ENCODE peak calls at places on chromosomes 11 and 22, in five cellular contexts. S is sigmoid colon, W is stomach, N is neural progenitor cell, Y is gastrocnemius medialis. P is an unnamed sample.

GRCh38 chr11:105520706-105521345 is 89.0 kb upstream of the GRIA4 start:
- DNase-seq in S (no peak), W (no peak), N (no peak), Y (no peak), P (peak)

GRCh38 chr22:29313126-29314071 is 2.1 kb downstream of the RASL10A start:
- DNase-seq in S (peak), W (no peak), N (peak), Y (peak), P (no peak)

GRCh38 chr11:100831929-100832480 is 144.9 kb downstream of the ARHGAP42 start:
- DNase-seq in S (no peak), W (no peak), N (no peak), Y (peak), P (no peak)

GRCh38 chr11:130689222-130689908 is 226.9 kb downstream of the SNX19 start:
- DNase-seq in S (no peak), W (no peak), N (no peak), Y (no peak), P (peak)

GRCh38 chr11:70503878-70504240 is 105.5 kb downstream of the CTTN start:
- DNase-seq in S (peak), W (no peak), N (no peak), Y (no peak), P (no peak)

GRCh38 chr11:115792903-115793302 is 288.7 kb upstream of the CADM1 start:
- DNase-seq in S (no peak), W (no peak), N (no peak), Y (no peak), P (no peak)

GRCh38 chr11:279040-279965 is 1.1 kb downstream of the NLRP6 start:
- DNase-seq in S (peak), W (no peak), N (no peak), Y (no peak), P (no peak)

GRCh38 chr11:46296520-46297448 is 19.3 kb downstream of the CREB3L1 start:
- DNase-seq in S (peak), W (no peak), N (peak), Y (no peak), P (peak)

GRCh38 chr11:79045018-79045787 is 395.6 kb downstream of the TENM4 start:
- DNase-seq in S (no peak), W (no peak), N (peak), Y (no peak), P (no peak)

GRCh38 chr11:112570335-112570734 is 309.7 kb upstream of the PLET1 start:
- DNase-seq in S (no peak), W (no peak), N (no peak), Y (no peak), P (no peak)

GRCh38 chr11:134230339-134230738 is 5.9 kb downstream of the VPS26B start:
- DNase-seq in S (no peak), W (no peak), N (no peak), Y (no peak), P (no peak)

GRCh38 chr22:32776397-32776796 is 25.1 kb upstream of the TIMP3 start:
- DNase-seq in S (no peak), W (no peak), N (no peak), Y (no peak), P (no peak)

GRCh38 chr11:8834379-8834778 is 76.6 kb upstream of the AKIP1 start:
- DNase-seq in S (no peak), W (no peak), N (no peak), Y (no peak), P (peak)

GRCh38 chr22:26800858-26801257 is 143.5 kb downstream of the MIAT start:
- DNase-seq in S (no peak), W (no peak), N (peak), Y (no peak), P (peak)

GRCh38 chr11:13137778-13138400 is 128.8 kb downstream of the RASSF10 start:
- DNase-seq in S (no peak), W (no peak), N (no peak), Y (no peak), P (no peak)

GRCh38 chr11:125153837-125154236 is 10.7 kb upstream of the PKNOX2 start:
- DNase-seq in S (no peak), W (no peak), N (no peak), Y (no peak), P (no peak)

GRCh38 chr22:41565403-41566054 is 4.7 kb downstream of the CSDC2 start:
- DNase-seq in S (peak), W (no peak), N (no peak), Y (peak), P (no peak)

GRCh38 chr11:32893947-32894827 is 1.6 kb downstream of the QSER1 start:
- DNase-seq in S (no peak), W (no peak), N (peak), Y (no peak), P (peak)

GRCh38 chr11:123407124-123407995 is 22.7 kb upstream of the GRAMD1B start:
- DNase-seq in S (no peak), W (peak), N (peak), Y (peak), P (peak)

GRCh38 chr11:72821920-72822799 is 7.9 kb downstream of the ATG16L2 start:
- DNase-seq in S (peak), W (peak), N (peak), Y (peak), P (peak)
- TF ChIP-seq CTCF in S (peak), W (no peak), N (peak), Y (no peak), P (peak)

DNA sequence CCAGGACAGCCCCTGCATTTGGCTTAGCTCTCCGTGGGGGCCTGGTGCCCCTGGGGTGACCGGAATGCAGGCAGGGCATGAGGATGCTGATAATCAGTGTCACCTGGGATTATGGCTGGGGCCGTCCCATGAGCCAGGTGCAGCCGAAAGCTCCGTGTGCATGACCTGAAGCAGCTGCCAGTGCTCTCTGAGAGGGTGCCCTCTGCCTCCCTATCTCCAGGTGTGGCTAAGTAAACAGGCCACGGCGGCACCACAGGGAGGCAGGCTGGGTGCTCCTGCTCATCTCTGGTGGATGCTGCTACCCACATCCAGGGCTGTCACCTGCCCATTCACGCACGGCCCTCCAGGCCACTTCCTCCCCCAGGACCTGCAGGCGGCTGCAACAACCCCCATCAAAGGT is 29.8 kb downstream of the DUSP8 start:
- DNase-seq in S (no peak), W (no peak), N (no peak), Y (no peak), P (no peak)
- H3K27ac ChIP-seq in S (no peak), W (no peak), N (no peak), Y (no peak), P (no peak)

DNA sequence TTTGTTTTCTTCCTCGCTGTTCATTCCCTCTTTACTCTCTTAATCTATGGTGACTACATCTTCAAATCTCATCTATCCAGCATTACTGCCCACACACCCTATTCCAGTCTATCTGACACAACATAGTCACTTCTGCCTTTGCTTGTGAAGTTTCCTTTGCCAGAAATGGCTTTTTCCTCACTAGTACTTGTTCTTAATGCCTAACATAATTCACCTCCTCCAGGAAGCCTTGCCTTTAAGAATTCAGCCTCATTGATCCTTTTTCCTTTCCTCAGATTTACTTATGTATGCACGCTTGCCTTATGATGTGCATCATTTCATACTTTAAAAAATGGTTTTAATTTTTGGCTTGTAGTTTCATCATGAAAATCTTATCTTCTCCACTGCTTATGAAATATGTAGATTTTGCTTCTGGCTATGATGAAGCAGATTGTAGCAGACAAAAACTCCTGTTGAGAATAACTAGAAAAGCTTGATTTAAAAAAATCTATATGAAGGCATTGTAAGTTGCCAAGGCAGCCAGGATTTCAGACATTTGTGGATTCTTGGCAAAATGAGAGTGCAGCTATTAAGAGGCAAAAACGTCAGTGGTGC is 31.7 kb downstream of the RNF169 start:
- DNase-seq in S (no peak), W (no peak), N (no peak), Y (no peak), P (peak)
- H3K4me3 ChIP-seq in S (no peak), W (no peak), N (no peak), Y (no peak), P (no peak)

GRCh38 chr11:67033661-67034166 is 10.8 kb downstream of the SYT12 start:
- DNase-seq in S (no peak), W (no peak), N (no peak), Y (no peak), P (no peak)

GRCh38 chr11:67034350-67034749 is 11.4 kb downstream of the SYT12 start:
- DNase-seq in S (no peak), W (no peak), N (no peak), Y (no peak), P (no peak)

GRCh38 chr11:67031791-67032561 is 9.0 kb downstream of the SYT12 start:
- DNase-seq in S (no peak), W (no peak), N (no peak), Y (no peak), P (no peak)

GRCh38 chr11:67030976-67031375 is 8.0 kb downstream of the SYT12 start:
- DNase-seq in S (no peak), W (no peak), N (no peak), Y (no peak), P (no peak)

DNA sequence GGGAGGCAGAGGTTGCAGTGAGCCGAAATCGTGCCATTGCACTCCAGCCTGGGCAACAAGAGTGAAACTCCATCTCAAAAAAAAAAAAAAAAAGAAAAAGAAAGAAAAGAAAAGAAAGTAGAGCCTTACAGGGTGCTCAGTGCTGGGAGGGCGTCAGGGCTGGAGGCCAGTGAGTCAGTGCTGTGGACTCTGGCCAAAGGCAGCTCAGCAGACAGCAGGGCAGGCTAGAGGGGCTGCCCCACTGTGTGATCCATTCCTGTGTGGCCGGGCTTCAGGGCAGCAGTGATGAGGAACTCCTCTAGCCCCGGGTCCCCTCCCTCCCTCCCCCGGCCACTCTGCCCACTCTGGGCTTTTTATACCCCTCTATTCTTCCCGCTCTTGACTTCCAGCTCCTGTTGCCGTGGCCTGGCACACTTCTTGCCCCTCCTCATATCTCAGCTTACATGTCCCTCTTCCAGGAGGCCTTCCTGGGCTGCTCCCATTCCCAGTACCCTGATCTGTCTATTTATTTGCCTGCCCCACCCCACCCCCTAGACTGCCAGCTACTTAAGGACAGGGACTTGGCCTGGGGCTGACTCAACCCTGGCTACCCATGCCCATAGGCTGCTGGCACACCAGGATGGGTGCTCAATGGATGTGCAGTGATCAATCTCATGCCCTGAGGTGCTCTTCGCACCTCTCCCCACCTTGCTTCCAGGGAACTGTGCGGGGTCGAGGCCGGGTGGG is 10.1 kb downstream of the SYT12 start:
- DNase-seq in S (no peak), W (no peak), N (no peak), Y (no peak), P (peak)
- TF ChIP-seq CTCF in S (no peak), W (no peak), N (no peak), Y (no peak), P (no peak)

DNA sequence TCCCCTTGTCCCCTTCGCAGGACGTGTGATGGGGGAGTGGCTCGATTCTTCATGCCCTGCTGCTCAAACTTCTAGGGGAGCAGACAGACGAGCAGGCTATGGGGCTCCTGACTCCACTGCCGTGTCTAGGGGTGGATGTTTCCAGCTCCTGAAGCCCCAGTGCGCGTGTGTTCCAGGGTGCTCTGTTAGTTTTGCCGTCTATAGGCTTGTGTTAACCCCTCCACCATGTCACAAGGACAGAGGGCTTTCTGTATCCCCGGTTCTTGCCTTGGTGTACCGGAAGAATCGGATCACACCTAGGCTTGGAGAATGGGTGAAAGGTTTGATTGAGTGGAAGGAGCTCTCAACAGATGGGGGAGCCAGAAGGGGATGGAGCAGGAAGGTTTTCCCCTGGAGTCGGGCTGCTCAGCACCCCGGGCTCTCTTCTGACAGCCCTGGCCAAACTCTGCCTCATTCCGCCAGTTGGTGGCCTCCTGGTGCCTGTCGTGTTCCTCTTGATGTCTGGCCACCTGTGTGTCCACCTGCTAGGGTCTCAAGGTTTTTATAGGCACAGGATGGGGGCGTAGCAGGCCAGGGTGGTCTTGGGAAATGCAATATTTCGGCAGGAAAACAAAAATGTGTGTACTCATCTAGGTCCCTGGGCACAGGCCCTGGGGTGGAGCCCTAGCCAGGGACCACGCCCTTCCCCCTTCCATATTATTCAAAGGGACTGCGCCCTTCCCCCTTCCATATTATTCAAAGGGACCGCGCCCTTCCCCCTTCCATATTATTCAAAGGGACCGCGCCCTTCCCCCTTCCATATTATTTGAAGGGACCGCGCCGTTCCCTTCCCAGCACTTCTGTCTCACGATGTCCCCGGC is 810.5 kb downstream of the BRD1 start:
- DNase-seq in S (peak), W (peak), N (no peak), Y (no peak), P (no peak)
- H3K27ac ChIP-seq in S (no peak), W (no peak), N (no peak), Y (no peak), P (no peak)

DNA sequence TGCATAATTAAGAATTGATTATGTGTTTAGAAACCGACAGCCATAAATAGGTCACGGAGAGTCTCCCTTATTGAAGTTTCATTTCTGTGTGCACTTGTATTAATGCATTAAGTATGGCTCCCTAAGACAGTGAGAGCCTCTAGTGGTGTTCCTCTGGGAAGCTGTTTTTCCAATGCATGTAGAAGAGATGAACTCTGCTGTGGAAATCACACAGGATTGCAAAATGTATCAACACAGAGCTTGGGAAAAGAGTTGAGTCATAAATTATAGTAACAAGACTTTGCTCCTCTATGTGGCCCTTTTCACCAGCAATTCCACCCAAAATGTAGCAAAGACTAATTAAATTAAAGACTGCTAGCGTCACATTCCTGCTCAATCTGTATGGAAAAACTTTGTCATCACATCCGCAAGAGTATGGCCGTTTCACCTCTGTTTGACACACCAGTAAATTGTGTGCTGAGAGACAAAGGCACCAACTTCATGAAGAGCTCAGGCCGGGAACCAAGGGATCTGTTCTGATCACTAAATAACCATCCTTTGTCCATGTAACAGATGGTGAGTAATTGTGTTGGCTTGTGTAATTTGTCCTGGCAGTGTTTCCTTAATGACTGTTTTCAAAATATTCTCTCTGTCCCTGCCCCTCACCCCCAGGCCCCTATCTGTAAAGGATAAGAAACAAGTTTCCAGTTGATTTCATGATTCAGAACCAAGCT is 209.2 kb upstream of the SORL1-AS1 start:
- DNase-seq in S (no peak), W (no peak), N (no peak), Y (no peak), P (no peak)
- H3K4me3 ChIP-seq in S (no peak), W (no peak), N (no peak), Y (no peak), P (no peak)